ENCODE peak calls at places on chromosomes 11 and 22, in four cellular contexts. T is GM04504; J is GDM1; Z is activated CD4-positive, alpha-beta T cell treated with anti-CD3 and anti-CD28 coated beads, Interleukin-2, amount 50 U/mL, for 1 hour. W is an unnamed sample.

GRCh38 chr11:131449391-131450019 is 79.1 kb downstream of the NTM start:
- DNase-seq in T (no peak), J (no peak), Z (no peak), W (no peak)

GRCh38 chr22:27820896-27821866 is 19.6 kb upstream of the MN1 start:
- DNase-seq in Z (no peak), J (no peak), T (no peak), W (peak; percentile 57)

GRCh38 chr11:64181506-64182411 is 4.2 kb upstream of the STIP1 start:
- DNase-seq in T (peak; percentile 82), Z (peak; percentile 8), J (peak; percentile 78), W (peak; percentile 98)

GRCh38 chr11:119356349-119357031 is 10.0 kb upstream of the MFRP start:
- DNase-seq in Z (peak; percentile 74), J (no peak), T (no peak), W (no peak)

GRCh38 chr11:2564588-2565440 is 120.0 kb downstream of the KCNQ1 start:
- DNase-seq in T (no peak), J (no peak), Z (no peak), W (no peak)

GRCh38 chr11:830295-831131 is 2.2 kb upstream of the CD151 start:
- DNase-seq in J (no peak), T (no peak), Z (peak; percentile 44), W (no peak)

GRCh38 chr11:45930031-45930794 is 7.8 kb downstream of the LARGE2 start:
- DNase-seq in Z (peak; percentile 18), J (no peak), T (no peak), W (no peak)

GRCh38 chr22:22823126-22823804 is 64.4 kb upstream of the IGLL5 start:
- DNase-seq in Z (no peak), J (peak; percentile 69), T (no peak), W (no peak)

GRCh38 chr11:57604289-57605010 is 7.0 kb downstream of the SERPING1 start:
- DNase-seq in T (no peak), J (peak; percentile 61), Z (no peak), W (peak; percentile 10)

GRCh38 chr22:28410050-28410816 is 269.4 kb downstream of the TTC28 start:
- DNase-seq in Z (no peak), J (no peak), T (peak; percentile 29), W (peak; percentile 18)

GRCh38 chr22:35900483-35901168 is 128.0 kb downstream of the RBFOX2 start:
- DNase-seq in J (no peak), Z (no peak), T (no peak), W (peak; percentile 38)

GRCh38 chr11:15944460-15944859 is 411.9 kb downstream of the SOX6 start:
- DNase-seq in Z (no peak), T (no peak), J (no peak), W (no peak)

GRCh38 chr11:8719260-8720190 is 36.9 kb downstream of the RPL27A start:
- DNase-seq in J (no peak), T (peak; percentile 94), Z (no peak), W (peak; percentile 87)

GRCh38 chr11:101555366-101555765 is 28.4 kb downstream of the TRPC6 start:
- DNase-seq in T (no peak), Z (no peak), J (no peak), W (no peak)

GRCh38 chr22:19291218-19291579 is 320 bp downstream of the CLTCL1 start:
- DNase-seq in J (no peak), Z (peak; percentile 8), T (no peak), W (peak; percentile 65)

GRCh38 chr11:35338928-35339327 is 80.4 kb downstream of the SLC1A2 start:
- DNase-seq in J (no peak), Z (no peak), T (no peak), W (no peak)

W was measured in myocyte.